ENCODE peak calls at places on chromosomes 2 and 18, in ten cellular contexts. D is G401; P is mesenteric fat pad; N is CD4-positive, alpha-beta T cell; I is stimulated activated CD4-positive, alpha-beta T cell treated with anti-CD3 and anti-CD28 coated beads, TNF-alpha, amount 100 ng/mL, for 4 hours; V is substantia nigra; A is NCI-H1092 treated with DMSO at 0.1 percent for 48 hours; G is MCF 10A; O is activated T-cell treated with anti-CD3 and anti-CD28 coated beads for 1 hour; W is AG10803. Z is an unnamed sample.

GRCh38 chr18:42474577-42474976 is 519.5 kb downstream of the PIK3C3 start:
- DNase-seq in G (no peak), O (no peak), W (no peak), I (no peak), V (no peak), P (no peak), A (no peak), N (no peak), D (no peak), Z (no peak)

GRCh38 chr2:107553534-107553933 is 273.2 kb upstream of the RGPD4 start:
- DNase-seq in D (no peak), V (no peak), P (no peak), A (no peak), W (peak; percentile 16), I (no peak), O (no peak), N (no peak), G (peak; percentile 41), Z (no peak)

GRCh38 chr2:145811467-145812162 is 1291.7 kb upstream of the ZEB2 start:
- DNase-seq in O (no peak), G (no peak), N (no peak), V (no peak), A (no peak), P (no peak), D (no peak), I (no peak), W (no peak), Z (no peak)

GRCh38 chr2:110732422-110733413 is at the start of gene ACOXL:
- DNase-seq in A (no peak), I (no peak), G (no peak), P (no peak), W (no peak), O (no peak), N (no peak), D (no peak), V (no peak), Z (no peak)

GRCh38 chr2:230863031-230863430 is 1.7 kb upstream of the ITM2C start:
- DNase-seq in D (no peak), N (no peak), G (no peak), A (no peak), P (no peak), O (no peak), W (no peak), I (no peak), V (no peak), Z (no peak)

GRCh38 chr2:74383254-74383653 is 3.1 kb upstream of the DCTN1 start:
- DNase-seq in A (no peak), P (no peak), D (peak; percentile 44), O (no peak), G (peak; percentile 66), I (no peak), N (no peak), W (peak; percentile 77), V (no peak), Z (no peak)

GRCh38 chr2:229715895-229716507 is 1.6 kb upstream of the DNER start:
- DNase-seq in V (no peak), O (no peak), P (no peak), D (peak; percentile 87), W (no peak), I (no peak), N (no peak), A (peak; percentile 69), G (peak; percentile 74), Z (peak; percentile 35)

GRCh38 chr2:196171946-196172345 is 568 bp upstream of the STK17B start:
- DNase-seq in W (no peak), V (no peak), N (no peak), G (no peak), D (peak; percentile 29), P (no peak), A (no peak), I (no peak), O (no peak), Z (no peak)

GRCh38 chr2:12412898-12413305 is 303.8 kb upstream of the TRIB2 start:
- DNase-seq in O (no peak), G (no peak), D (no peak), W (no peak), N (no peak), I (no peak), A (no peak), P (no peak), V (no peak), Z (no peak)

GRCh38 chr2:237494066-237494465 is 7.0 kb downstream of the MLPH start:
- DNase-seq in N (no peak), V (no peak), W (no peak), D (no peak), G (no peak), I (no peak), A (no peak), O (no peak), P (peak; percentile 47), Z (no peak)

GRCh38 chr2:101474752-101475384 is at the start of gene RFX8:
- DNase-seq in I (peak; percentile 15), V (no peak), A (no peak), G (no peak), P (no peak), W (peak; percentile 97), N (peak; percentile 50), O (peak; percentile 11), D (no peak), Z (no peak)

GRCh38 chr2:42969231-42970150 is 177.1 kb upstream of the HAAO start:
- DNase-seq in W (peak; percentile 97), A (no peak), O (no peak), N (no peak), G (peak; percentile 64), V (no peak), I (no peak), D (no peak), P (no peak), Z (no peak)

GRCh38 chr2:191910518-191910917 is 63.6 kb upstream of the CAVIN2 start:
- DNase-seq in O (no peak), I (no peak), D (no peak), W (peak; percentile 20), N (no peak), A (no peak), V (no peak), G (peak; percentile 47), P (no peak), Z (no peak)

GRCh38 chr2:39301352-39301751 is 57.6 kb upstream of the CDKL4 start:
- DNase-seq in V (no peak), O (no peak), A (no peak), D (no peak), G (no peak), I (no peak), P (no peak), W (no peak), N (no peak), Z (no peak)

GRCh38 chr2:129923265-129924141 is 56.0 kb upstream of the RAB6C start:
- DNase-seq in W (peak; percentile 38), A (peak; percentile 40), P (no peak), N (no peak), O (no peak), D (peak; percentile 55), V (no peak), G (peak; percentile 66), I (peak; percentile 9), Z (peak; percentile 39)

GRCh38 chr18:33720133-33720532 is 142.1 kb downstream of the ASXL3 start:
- DNase-seq in O (no peak), V (no peak), G (no peak), D (no peak), W (peak; percentile 3), A (no peak), I (no peak), P (no peak), N (no peak), Z (no peak)

GRCh38 chr2:168245074-168245825 is 2.1 kb downstream of the STK39 start:
- DNase-seq in W (no peak), V (no peak), I (no peak), G (peak; percentile 42), D (no peak), A (peak; percentile 5), P (no peak), N (no peak), O (no peak), Z (no peak)

GRCh38 chr18:53906681-53907080 is 317.8 kb downstream of the MBD2 start:
- DNase-seq in W (peak; percentile 36), D (peak; percentile 10), V (no peak), O (no peak), A (no peak), G (no peak), N (no peak), P (no peak), I (no peak), Z (no peak)

Z was measured in NCI-H1930.